ENCODE peak calls at places on chromosomes 6 and 20, in nine cellular contexts. V is fibroblast of lung, D is mammary epithelial cell, L is SK-N-SH, S is H9, Z is hepatocyte, J is PC-3, C is IMR-90, M is neural progenitor cell. P is an unnamed sample. For H3K9me3, the result is how much of the 10 kb centered on the place peaks cover.

GRCh38 chr6:36547646-36548400 is 544 bp upstream of the STK38 start:
- DNase-seq in V (no peak), D (no peak), L (peak), S (peak), Z (no peak), J (no peak), C (no peak), M (no peak), P (no peak)

GRCh38 chr6:77074037-77074713 is 389.1 kb downstream of the HTR1B start:
- DNase-seq in V (no peak), D (no peak), L (no peak), S (no peak), Z (no peak), J (no peak), C (no peak), M (no peak), P (no peak)

GRCh38 chr6:93418113-93418447 is 1.3 kb downstream of the EPHA7 start:
- DNase-seq in V (no peak), D (no peak), L (no peak), S (no peak), Z (peak), J (peak), C (no peak), M (no peak), P (no peak)

GRCh38 chr20:4891997-4892396 is 109.3 kb downstream of the SLC23A2 start:
- DNase-seq in V (no peak), D (no peak), L (no peak), S (no peak), Z (no peak), J (no peak), C (no peak), M (no peak), P (no peak)

GRCh38 chr6:134416501-134417154 is 98.7 kb upstream of the SGK1 start:
- DNase-seq in V (no peak), D (no peak), L (no peak), S (no peak), Z (no peak), J (no peak), C (peak), M (no peak), P (no peak)

GRCh38 chr6:89433637-89434499 is 916 bp downstream of the ANKRD6 start:
- DNase-seq in V (no peak), D (peak), L (no peak), S (no peak), Z (peak), J (no peak), C (no peak), M (peak), P (no peak)

GRCh38 chr20:5570442-5570841 is 179.8 kb upstream of the SHLD1 start:
- DNase-seq in V (no peak), D (no peak), L (no peak), S (no peak), Z (no peak), J (no peak), C (no peak), M (no peak), P (no peak)

GRCh38 chr6:33425668-33426577 is 6.1 kb downstream of the SYNGAP1 start:
- DNase-seq in V (peak), D (peak), L (peak), S (peak), Z (peak), J (peak), C (peak), M (peak), P (peak)

GRCh38 chr6:125953502-125953875 is 3.1 kb upstream of the HINT3 start:
- DNase-seq in V (no peak), D (peak), L (no peak), S (peak), Z (peak), J (peak), C (no peak), M (peak), P (peak)

GRCh38 chr20:64114356-64114971 is 7.1 kb upstream of the NPBWR2 start:
- DNase-seq in V (no peak), D (no peak), L (peak), S (no peak), Z (no peak), J (no peak), C (no peak), M (no peak), P (peak)

GRCh38 chr20:58700121-58700780 is 7.7 kb downstream of the NPEPL1 start:
- DNase-seq in V (peak), D (no peak), L (no peak), S (no peak), Z (peak), J (no peak), C (peak), M (no peak), P (no peak)

GRCh38 chr6:85561750-85562357 is 31.8 kb downstream of the SNX14 start:
- DNase-seq in V (peak), D (peak), L (no peak), S (no peak), Z (no peak), J (peak), C (peak), M (no peak), P (no peak)

GRCh38 chr6:157519255-157520116 is 138.5 kb downstream of the ZDHHC14 start:
- DNase-seq in V (no peak), D (peak), L (no peak), S (no peak), Z (no peak), J (no peak), C (no peak), M (no peak), P (no peak)

GRCh38 chr6:76351275-76351674 is 278.8 kb upstream of the IMPG1 start:
- DNase-seq in V (no peak), D (peak), L (no peak), S (no peak), Z (peak), J (peak), C (no peak), M (peak), P (no peak)

GRCh38 chr20:13883425-13883824 is 98.6 kb downstream of the NDUFAF5 start:
- DNase-seq in V (no peak), D (no peak), L (no peak), S (no peak), Z (no peak), J (no peak), C (no peak), M (no peak), P (no peak)

GRCh38 chr6:87237804-87238203 is 82.4 kb downstream of the ZNF292 start:
- DNase-seq in V (peak), D (no peak), L (peak), S (no peak), Z (no peak), J (peak), C (peak), M (no peak), P (no peak)

GRCh38 chr20:64766-65322 is 22.6 kb upstream of the DEFB125 start:
- DNase-seq in V (no peak), D (no peak), L (no peak), S (no peak), Z (no peak), J (no peak), C (no peak), M (no peak), P (no peak)

GRCh38 chr20:61757-62156 is 25.7 kb upstream of the DEFB125 start:
- DNase-seq in V (peak), D (peak), L (no peak), S (no peak), Z (no peak), J (no peak), C (no peak), M (no peak), P (no peak)

GRCh38 chr20:61230-61629 is 26.2 kb upstream of the DEFB125 start:
- DNase-seq in V (no peak), D (no peak), L (no peak), S (no peak), Z (no peak), J (no peak), C (no peak), M (no peak), P (no peak)

GRCh38 chr20:62487-62886 is 25.0 kb upstream of the DEFB125 start:
- DNase-seq in V (no peak), D (no peak), L (no peak), S (no peak), Z (no peak), J (no peak), C (no peak), M (no peak), P (no peak)

GRCh38 chr20:64026-64603 is 23.4 kb upstream of the DEFB125 start:
- DNase-seq in V (no peak), D (no peak), L (no peak), S (no peak), Z (no peak), J (no peak), C (no peak), M (no peak), P (no peak)
- H3K9me3 ChIP-seq in V (under half), D (under half), L (under half), S (half or more), Z (under half), J (under half), C (under half), M (under half), P (under half)

DNA sequence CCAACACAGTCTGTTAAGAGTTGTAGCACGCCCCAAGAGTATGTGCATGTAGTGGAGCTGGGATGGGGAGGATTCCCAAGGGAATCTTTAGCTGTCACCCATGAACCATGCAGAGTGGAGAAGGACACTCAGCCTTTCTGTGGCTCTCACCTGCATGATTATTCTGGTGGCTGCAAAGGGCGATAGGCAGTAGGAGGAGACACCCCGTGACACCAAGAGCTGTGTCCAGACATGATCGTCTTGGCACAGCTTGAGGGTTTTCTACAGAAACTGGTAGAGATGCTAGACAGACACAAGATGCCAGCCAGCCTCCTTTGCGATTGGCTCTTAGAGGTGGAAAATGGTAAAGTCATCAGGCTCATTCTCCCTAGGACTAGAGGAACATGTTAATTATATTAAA is 3.1 kb upstream of the CSE1L start:
- DNase-seq in V (no peak), D (peak), L (no peak), S (no peak), Z (no peak), J (no peak), C (no peak), M (no peak), P (no peak)
- TF ChIP-seq CTCF in V (no peak), D (no peak), L (no peak), S (no peak), Z (no peak), J (no peak), C (no peak), M (no peak), P (no peak)

DNA sequence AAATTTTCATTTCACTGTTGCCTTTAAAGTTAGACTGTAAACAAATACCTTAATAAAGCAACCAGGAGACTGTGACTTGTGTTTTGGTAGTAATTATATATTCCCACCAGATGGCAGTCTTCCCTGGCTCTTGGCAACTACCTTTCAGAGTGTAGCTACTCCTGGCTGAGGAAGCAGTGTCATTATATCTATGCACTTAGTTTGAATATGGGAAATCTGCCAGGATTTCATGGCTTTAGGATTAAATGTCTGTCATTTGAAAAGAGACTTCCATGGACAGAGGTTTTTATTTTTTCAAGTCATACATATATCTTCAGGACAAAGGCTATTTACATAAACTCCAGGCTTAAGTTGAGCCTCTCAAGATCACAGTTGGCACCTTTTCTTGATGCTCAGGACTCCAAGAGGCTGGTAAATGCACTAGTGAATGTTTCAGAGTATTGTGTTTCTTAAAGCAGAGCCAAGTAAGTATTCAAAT is 160.1 kb downstream of the C6orf58 start:
- DNase-seq in V (peak), D (peak), L (peak), S (no peak), Z (peak), J (peak), C (peak), M (peak), P (peak)
- H2AFZ ChIP-seq in V (no peak), D (no peak), L (no peak), S (no peak), Z (no peak), J (no peak), C (no peak), M (no peak), P (no peak)

GRCh38 chr6:137653698-137654059 is 159.5 kb upstream of the OLIG3 start:
- DNase-seq in V (no peak), D (no peak), L (no peak), S (no peak), Z (no peak), J (no peak), C (no peak), M (no peak), P (no peak)
- H3K9me3 ChIP-seq in V (under half), D (under half), L (under half), S (under half), Z (under half), J (under half), C (under half), M (under half), P (under half)

GRCh38 chr6:16337280-16337975 is 99.0 kb downstream of the GMPR start:
- DNase-seq in V (peak), D (no peak), L (peak), S (no peak), Z (peak), J (no peak), C (peak), M (no peak), P (no peak)

GRCh38 chr6:16339263-16339587 is 100.8 kb downstream of the GMPR start:
- DNase-seq in V (no peak), D (no peak), L (no peak), S (no peak), Z (no peak), J (no peak), C (no peak), M (no peak), P (no peak)

GRCh38 chr6:16335176-16335575 is 96.8 kb downstream of the GMPR start:
- DNase-seq in V (no peak), D (no peak), L (no peak), S (no peak), Z (no peak), J (no peak), C (no peak), M (no peak), P (no peak)

GRCh38 chr6:16336056-16336810 is 97.8 kb downstream of the GMPR start:
- DNase-seq in V (no peak), D (peak), L (no peak), S (no peak), Z (no peak), J (no peak), C (no peak), M (no peak), P (no peak)

GRCh38 chr6:16338577-16339262 is 100.3 kb downstream of the GMPR start:
- DNase-seq in V (peak), D (peak), L (peak), S (no peak), Z (peak), J (peak), C (peak), M (peak), P (peak)
- TF ChIP-seq CTCF in V (peak), D (peak), L (peak), S (peak), Z (peak), J (peak), C (peak), M (peak), P (peak)

GRCh38 chr20:9018346-9018745 is 50.5 kb upstream of the PLCB4 start:
- DNase-seq in V (no peak), D (no peak), L (no peak), S (no peak), Z (no peak), J (no peak), C (no peak), M (no peak), P (no peak)
- H2AFZ ChIP-seq in V (no peak), D (peak), L (no peak), S (no peak), Z (no peak), J (no peak), C (no peak), M (no peak), P (no peak)

GRCh38 chr20:42656130-42656529 is 533.6 kb downstream of the PTPRT start:
- DNase-seq in V (no peak), D (no peak), L (no peak), S (no peak), Z (no peak), J (no peak), C (no peak), M (no peak), P (no peak)

GRCh38 chr20:42652261-42652660 is 537.4 kb downstream of the PTPRT start:
- DNase-seq in V (no peak), D (no peak), L (no peak), S (no peak), Z (peak), J (no peak), C (no peak), M (no peak), P (no peak)

GRCh38 chr20:42646250-42646649 is 543.5 kb downstream of the PTPRT start:
- DNase-seq in V (no peak), D (no peak), L (no peak), S (no peak), Z (no peak), J (no peak), C (no peak), M (no peak), P (no peak)

GRCh38 chr20:42649716-42650115 is 540.0 kb downstream of the PTPRT start:
- DNase-seq in V (no peak), D (no peak), L (no peak), S (no peak), Z (no peak), J (no peak), C (no peak), M (no peak), P (no peak)

DNA sequence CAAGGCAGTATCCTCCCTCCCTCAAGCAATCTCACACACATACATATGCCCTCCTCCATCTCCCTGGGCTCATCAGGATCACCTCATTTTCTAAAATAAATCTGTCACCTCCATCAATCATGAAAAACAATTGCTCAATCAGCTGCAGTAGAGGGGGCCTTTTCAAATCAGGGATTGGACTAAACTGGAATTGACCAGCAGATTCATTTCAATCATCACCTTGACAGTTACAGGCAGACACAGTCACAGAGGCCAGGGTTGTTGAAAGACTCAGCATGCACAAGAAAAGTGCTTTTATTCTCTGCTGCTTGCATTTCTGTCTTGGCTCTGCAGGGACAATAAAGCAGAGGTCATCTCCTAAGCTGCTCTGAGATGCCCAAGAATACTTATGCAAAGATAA is 539.4 kb downstream of the PTPRT start:
- DNase-seq in V (no peak), D (no peak), L (no peak), S (no peak), Z (no peak), J (no peak), C (no peak), M (no peak), P (no peak)
- H3K9me3 ChIP-seq in V (under half), D (under half), L (under half), S (under half), Z (under half), J (under half), C (under half), M (under half), P (under half)

GRCh38 chr20:24871429-24872213 is 77.4 kb upstream of the CST7 start:
- DNase-seq in V (no peak), D (no peak), L (no peak), S (no peak), Z (no peak), J (no peak), C (no peak), M (no peak), P (no peak)

GRCh38 chr20:24873015-24873620 is 76.0 kb upstream of the CST7 start:
- DNase-seq in V (no peak), D (no peak), L (peak), S (no peak), Z (no peak), J (no peak), C (no peak), M (no peak), P (no peak)

GRCh38 chr20:24875078-24875477 is 74.0 kb upstream of the CST7 start:
- DNase-seq in V (no peak), D (no peak), L (no peak), S (no peak), Z (no peak), J (no peak), C (no peak), M (no peak), P (no peak)

GRCh38 chr20:24870876-24871275 is 78.2 kb upstream of the CST7 start:
- DNase-seq in V (no peak), D (no peak), L (no peak), S (no peak), Z (no peak), J (no peak), C (no peak), M (no peak), P (no peak)

GRCh38 chr20:24872291-24873014 is 76.6 kb upstream of the CST7 start:
- DNase-seq in V (no peak), D (no peak), L (peak), S (no peak), Z (no peak), J (no peak), C (no peak), M (no peak), P (no peak)
- TF ChIP-seq CTCF in V (no peak), D (no peak), L (no peak), S (no peak), Z (no peak), J (no peak), C (no peak), M (no peak), P (no peak)

P was measured in PC-9.